ENCODE peak calls at places on chromosomes 7 and 10, in seven cellular contexts. B is GM10248; U is LNCaP clone FGC; E is NCI-H2171; Q is stimulated activated CD4-positive, alpha-beta T cell treated with anti-CD3 and anti-CD28 coated beads, Interleukin-1b, Interleukin-23, amount 100 ng/mL, for 4 hours; K is activated CD4-positive, alpha-beta T cell treated with anti-CD3 and anti-CD28 coated beads for 48 hours; A is PC-3. C is an unnamed sample.

GRCh38 chr7:35513828-35514227 is 181.1 kb downstream of the HERPUD2 start:
- DNase-seq in B (no peak), U (no peak), E (no peak), Q (no peak), K (no peak), A (peak), C (peak)

GRCh38 chr7:39096220-39096619 is 118.5 kb downstream of the POU6F2 start:
- DNase-seq in B (no peak), U (no peak), E (no peak), Q (no peak), K (no peak), A (no peak), C (no peak)

GRCh38 chr7:84331665-84332064 is 137.1 kb upstream of the SEMA3A start:
- DNase-seq in B (no peak), U (no peak), E (no peak), Q (no peak), K (no peak), A (no peak), C (peak)

GRCh38 chr7:129612112-129613015 is 844 bp downstream of the NRF1 start:
- DNase-seq in B (no peak), U (no peak), E (peak), Q (no peak), K (peak), A (peak), C (peak)

GRCh38 chr10:111705026-111705425 is 478.5 kb downstream of the GPAM start:
- DNase-seq in B (no peak), U (no peak), E (no peak), Q (no peak), K (no peak), A (no peak), C (no peak)

GRCh38 chr7:131506597-131506996 is 49.8 kb downstream of the PODXL start:
- DNase-seq in B (no peak), U (no peak), E (no peak), Q (no peak), K (no peak), A (no peak), C (no peak)

GRCh38 chr10:72259491-72260214 is 14.1 kb upstream of the DDIT4 start:
- DNase-seq in B (peak), U (no peak), E (no peak), Q (no peak), K (no peak), A (no peak), C (peak)

GRCh38 chr7:44743750-44744149 is 4.9 kb upstream of the ZMIZ2 start:
- DNase-seq in B (no peak), U (no peak), E (no peak), Q (no peak), K (no peak), A (no peak), C (no peak)

GRCh38 chr7:19351756-19352155 is 206.5 kb upstream of the FERD3L start:
- DNase-seq in B (no peak), U (no peak), E (no peak), Q (no peak), K (no peak), A (no peak), C (no peak)

GRCh38 chr7:129829677-129830631 is 122.8 kb downstream of the UBE2H start:
- DNase-seq in B (peak), U (peak), E (peak), Q (peak), K (peak), A (peak), C (peak)

GRCh38 chr10:92699518-92700272 is 9.9 kb downstream of the HHEX start:
- DNase-seq in B (no peak), U (no peak), E (peak), Q (no peak), K (peak), A (peak), C (peak)

GRCh38 chr7:4204530-4205165 is 477.4 kb upstream of the FOXK1 start:
- DNase-seq in B (no peak), U (no peak), E (no peak), Q (no peak), K (peak), A (no peak), C (peak)

GRCh38 chr10:30977385-30977784 is 54.3 kb downstream of the ZNF438 start:
- DNase-seq in B (no peak), U (no peak), E (no peak), Q (no peak), K (no peak), A (no peak), C (no peak)

GRCh38 chr7:96380111-96380512 is 58.2 kb upstream of the SLC25A13 start:
- DNase-seq in B (no peak), U (no peak), E (no peak), Q (no peak), K (no peak), A (no peak), C (no peak)

GRCh38 chr7:96723622-96724021 is 14.0 kb upstream of the SEM1 start:
- DNase-seq in B (no peak), U (no peak), E (no peak), Q (no peak), K (no peak), A (no peak), C (no peak)

GRCh38 chr10:42351745-42352144 is 286.6 kb downstream of the ZNF33B start:
- DNase-seq in B (no peak), U (no peak), E (no peak), Q (no peak), K (no peak), A (no peak), C (no peak)

GRCh38 chr7:15130666-15131541 is 228.4 kb upstream of the DGKB start:
- DNase-seq in B (no peak), U (no peak), E (no peak), Q (no peak), K (no peak), A (peak), C (peak)

GRCh38 chr10:91077549-91078017 is 142.9 kb upstream of the PCGF5 start:
- DNase-seq in B (no peak), U (peak), E (no peak), Q (no peak), K (no peak), A (peak), C (peak)

GRCh38 chr7:82624337-82624736 is 180.8 kb upstream of the CACNA2D1 start:
- DNase-seq in B (no peak), U (no peak), E (no peak), Q (no peak), K (no peak), A (peak), C (peak)

C was measured in astrocyte of the spinal cord.